ENCODE peak calls at places on chromosomes 3 and 15, in ten cellular contexts. N is NCI-H1092; X is activated CD8-positive, alpha-beta memory T cell treated with anti-CD3 and anti-CD28 coated beads for 1 hour; Q is activated T-cell treated with anti-CD3 and anti-CD28 coated beads, Interleukin-2, amount 50 U/mL, for 24 hours; V is KG1; P is PC-3; L is DMS 273 treated with DMSO at 0.1 percent for 48 hours; O is activated CD4-positive, alpha-beta T cell treated with anti-CD3 and anti-CD28 coated beads, Interleukin-2, amount 50 U/mL, for 4 hours; H is activated effector memory CD4-positive, alpha-beta T cell treated with anti-CD3 and anti-CD28 coated beads, Interleukin-2, amount 50 U/mL, for 16 hours; U is retinal pigment epithelial cell. Y is an unnamed sample.

GRCh38 chr15:70466895-70467529 is 296.3 kb downstream of the UACA start:
- DNase-seq in N (peak), H (peak), Q (peak), U (no peak), O (peak), L (peak), X (no peak), V (no peak), P (peak), Y (no peak)

GRCh38 chr3:119672791-119673190 is 4.4 kb downstream of the COX17 start:
- DNase-seq in X (no peak), V (no peak), U (no peak), O (no peak), N (no peak), Q (no peak), P (no peak), L (no peak), H (no peak), Y (no peak)

GRCh38 chr3:49025005-49025792 is 3.3 kb downstream of the NDUFAF3 start:
- DNase-seq in N (no peak), V (no peak), L (no peak), O (no peak), Q (no peak), P (no peak), U (no peak), H (no peak), X (no peak), Y (no peak)

GRCh38 chr3:55481067-55481917 is 5.8 kb downstream of the WNT5A start:
- DNase-seq in V (no peak), Q (no peak), H (no peak), U (no peak), L (no peak), N (no peak), P (peak), X (no peak), O (no peak), Y (no peak)

GRCh38 chr3:198079771-198080520 is 119.9 kb downstream of the LMLN start:
- DNase-seq in N (no peak), P (peak), L (peak), U (no peak), H (peak), Q (peak), X (peak), O (peak), V (peak), Y (no peak)

GRCh38 chr3:77464106-77464688 is 424.3 kb downstream of the ROBO2 start:
- DNase-seq in V (no peak), L (peak), U (no peak), O (no peak), Q (no peak), H (no peak), X (no peak), N (no peak), P (no peak), Y (no peak)

GRCh38 chr15:90103669-90104329 is 1.5 kb upstream of the IDH2 start:
- DNase-seq in O (no peak), V (no peak), P (no peak), L (no peak), Q (no peak), N (no peak), U (no peak), X (no peak), H (no peak), Y (no peak)

GRCh38 chr3:177516130-177517011 is 319.1 kb upstream of the TBL1XR1 start:
- DNase-seq in U (peak), N (no peak), O (no peak), L (peak), P (no peak), X (no peak), V (no peak), Q (no peak), H (no peak), Y (no peak)

GRCh38 chr15:50077655-50078054 is 41.4 kb downstream of the ATP8B4 start:
- DNase-seq in P (no peak), U (no peak), Q (no peak), L (no peak), H (no peak), O (no peak), X (no peak), V (no peak), N (no peak), Y (no peak)

GRCh38 chr3:25265284-25265683 is 162.8 kb upstream of the RARB start:
- DNase-seq in U (no peak), O (no peak), Q (no peak), X (no peak), P (no peak), L (no peak), H (no peak), V (no peak), N (no peak), Y (no peak)